ENCODE peak calls at places on chromosomes 13 and 19, in eight cellular contexts. B is SK-N-SH, I is omental fat pad, D is fibroblast of lung, N is body of pancreas, P is left lung, J is hepatocyte, M is thyroid gland. H is an unnamed sample.
A peak's percentile ranks its signal among the peaks of the same experiment; 100 is the strongest.

GRCh38 chr13:67140006-67140405 is 90.1 kb downstream of the PCDH9 start:
- DNase-seq in B (no peak), I (no peak), D (no peak), N (no peak), P (no peak), J (no peak), M (no peak), H (no peak)

GRCh38 chr19:7450243-7451223 is 38.3 kb downstream of the PEX11G start:
- DNase-seq in B (no peak), I (no peak), D (peak; percentile 38), N (no peak), P (no peak), J (peak; percentile 63), M (no peak), H (no peak)

GRCh38 chr13:108020027-108020426 is 195.3 kb downstream of the LIG4 start:
- DNase-seq in B (no peak), I (no peak), D (no peak), N (no peak), P (no peak), J (peak; percentile 14), M (no peak), H (no peak)

GRCh38 chr19:39499082-39499642 is 415 bp downstream of the DLL3 start:
- DNase-seq in B (peak; percentile 53), I (no peak), D (peak; percentile 16), N (no peak), P (no peak), J (peak; percentile 31), M (no peak), H (no peak)

GRCh38 chr13:95754069-95754468 is 77.1 kb downstream of the DNAJC3 start:
- DNase-seq in B (no peak), I (no peak), D (no peak), N (no peak), P (no peak), J (no peak), M (no peak), H (no peak)

GRCh38 chr19:3440082-3440481 is 40.2 kb downstream of the SMIM24 start:
- DNase-seq in B (peak; percentile 67), I (no peak), D (no peak), N (peak; percentile 57), P (no peak), J (no peak), M (no peak), H (no peak)

GRCh38 chr13:25738797-25739196 is 313.0 kb downstream of the SHISA2 start:
- DNase-seq in B (no peak), I (no peak), D (no peak), N (no peak), P (no peak), J (peak; percentile 19), M (no peak), H (no peak)

GRCh38 chr13:100523437-100523836 is 65.2 kb downstream of the GGACT start:
- DNase-seq in B (no peak), I (no peak), D (no peak), N (no peak), P (no peak), J (no peak), M (no peak), H (no peak)

GRCh38 chr13:110820311-110820710 is 94.6 kb downstream of the ANKRD10 start:
- DNase-seq in B (no peak), I (no peak), D (no peak), N (no peak), P (no peak), J (no peak), M (no peak), H (no peak)

GRCh38 chr19:45587873-45588272 is 3.3 kb upstream of the OPA3 start:
- DNase-seq in B (no peak), I (no peak), D (no peak), N (no peak), P (no peak), J (peak; percentile 54), M (no peak), H (no peak)

GRCh38 chr13:47679391-47679790 is 321.7 kb downstream of the SUCLA2 start:
- DNase-seq in B (no peak), I (no peak), D (peak; percentile 66), N (no peak), P (no peak), J (peak; percentile 34), M (no peak), H (no peak)

GRCh38 chr19:31378404-31378803 is 29.2 kb upstream of the TSHZ3 start:
- DNase-seq in B (peak; percentile 75), I (no peak), D (peak; percentile 98), N (peak; percentile 13), P (no peak), J (peak; percentile 32), M (no peak), H (no peak)

GRCh38 chr13:113527272-113527958 is 36.9 kb upstream of the DCUN1D2 start:
- DNase-seq in B (no peak), I (no peak), D (no peak), N (no peak), P (no peak), J (no peak), M (no peak), H (no peak)

GRCh38 chr13:97269603-97270002 is 47.5 kb downstream of the MBNL2 start:
- DNase-seq in B (no peak), I (no peak), D (no peak), N (no peak), P (no peak), J (no peak), M (no peak), H (no peak)

GRCh38 chr13:97266328-97266727 is 44.2 kb downstream of the MBNL2 start:
- DNase-seq in B (no peak), I (no peak), D (peak; percentile 61), N (no peak), P (peak; percentile 74), J (no peak), M (peak; percentile 85), H (no peak)

GRCh38 chr13:97266734-97267417 is 44.7 kb downstream of the MBNL2 start:
- DNase-seq in B (no peak), I (no peak), D (peak; percentile 65), N (no peak), P (no peak), J (no peak), M (no peak), H (no peak)

GRCh38 chr13:97267418-97268059 is 45.4 kb downstream of the MBNL2 start:
- DNase-seq in B (no peak), I (no peak), D (peak; percentile 44), N (no peak), P (no peak), J (no peak), M (no peak), H (no peak)

GRCh38 chr13:97268772-97269171 is 46.6 kb downstream of the MBNL2 start:
- DNase-seq in B (no peak), I (no peak), D (no peak), N (no peak), P (no peak), J (no peak), M (no peak), H (no peak)
- TF ChIP-seq CTCF in B (peak; percentile 30), I (no peak), D (peak; percentile 25), N (no peak), P (no peak), J (peak; percentile 5), M (no peak), H (no peak)

DNA sequence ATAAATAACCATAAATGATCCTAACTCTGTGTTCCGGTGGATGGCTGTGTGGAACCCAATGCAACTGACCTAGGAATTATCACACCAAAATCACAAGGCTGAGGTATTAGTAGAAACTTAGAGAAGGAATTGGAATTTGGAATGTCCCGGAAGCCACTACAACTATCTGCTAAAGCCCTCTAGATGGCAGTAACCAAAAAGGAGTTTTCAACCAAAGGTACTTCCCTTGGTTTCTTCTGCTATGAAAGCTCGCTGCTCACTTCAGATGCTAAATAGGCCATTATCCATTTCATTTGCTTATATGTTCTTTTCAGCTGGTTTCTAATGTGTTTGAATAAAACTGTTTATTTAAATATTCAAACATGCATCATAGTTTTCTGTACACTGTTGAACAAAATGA is 1589.1 kb upstream of the SPRY2 start:
- DNase-seq in B (peak; percentile 3), I (no peak), D (peak; percentile 6), N (no peak), P (no peak), J (peak; percentile 51), M (no peak), H (no peak)
- TF ChIP-seq CTCF in B (peak; percentile 47), I (no peak), D (peak; percentile 35), N (peak; percentile 22), P (peak; percentile 19), J (peak; percentile 70), M (no peak), H (no peak)

GRCh38 chr19:57406516-57407123 is 4.3 kb upstream of the ZNF17 start:
- DNase-seq in B (peak; percentile 79), I (peak; percentile 25), D (peak; percentile 16), N (peak; percentile 52), P (peak; percentile 75), J (peak; percentile 86), M (peak; percentile 86), H (peak; percentile 57)
- TF ChIP-seq CTCF in B (peak; percentile 67), I (no peak), D (peak; percentile 91), N (peak; percentile 35), P (peak; percentile 69), J (peak; percentile 85), M (peak; percentile 80), H (peak; percentile 52)

GRCh38 chr13:97849305-97849704 is 104.2 kb upstream of the IPO5 start:
- DNase-seq in B (peak; percentile 15), I (no peak), D (peak; percentile 43), N (no peak), P (no peak), J (peak; percentile 35), M (no peak), H (no peak)
- TF ChIP-seq CTCF in B (peak; percentile 58), I (no peak), D (peak; percentile 44), N (no peak), P (no peak), J (peak; percentile 55), M (no peak), H (no peak)

GRCh38 chr19:51103811-51104470 is 4.3 kb downstream of the CTU1 start:
- DNase-seq in B (no peak), I (no peak), D (no peak), N (no peak), P (no peak), J (no peak), M (no peak), H (no peak)
- TF ChIP-seq CTCF in B (no peak), I (no peak), D (no peak), N (no peak), P (no peak), J (no peak), M (no peak), H (no peak)